ENCODE peak calls at places on chromosomes 2 and 18, in ten cellular contexts. B is kidney epithelial cell; Z is prostate gland; L is lung; H is fibroblast of pulmonary artery; C is CD8-positive, alpha-beta T cell; I is kidney; W is B cell; D is lower leg skin; T is thyroid gland. F is an unnamed sample.

GRCh38 chr2:217835931-217836881 is 166.6 kb downstream of the TNS1 start:
- DNase-seq in C (no peak), D (peak), B (no peak), Z (no peak), I (peak), T (no peak), L (no peak), H (peak), W (no peak), F (peak)

GRCh38 chr2:232309592-232309991 is 69.0 kb upstream of the ALPP start:
- DNase-seq in H (no peak), Z (no peak), D (no peak), I (no peak), L (no peak), W (no peak), T (no peak), C (no peak), B (no peak), F (no peak)

GRCh38 chr2:189254268-189254883 is 74.8 kb upstream of the COL5A2 start:
- DNase-seq in L (peak), D (peak), H (peak), B (no peak), Z (no peak), C (no peak), I (no peak), T (peak), W (no peak), F (peak)

GRCh38 chr2:2560374-2561015 is 229.4 kb upstream of the MYT1L start:
- DNase-seq in C (no peak), D (no peak), W (no peak), L (no peak), I (no peak), B (no peak), H (no peak), Z (no peak), T (peak), F (no peak)

GRCh38 chr2:17593841-17594482 is 53.5 kb downstream of the VSNL1 start:
- DNase-seq in W (no peak), Z (no peak), D (no peak), L (no peak), B (no peak), T (no peak), C (no peak), I (no peak), H (peak), F (peak)

GRCh38 chr18:21314721-21315120 is 72.7 kb downstream of the GREB1L start:
- DNase-seq in I (no peak), B (no peak), Z (no peak), H (no peak), T (no peak), C (no peak), D (no peak), W (no peak), L (no peak), F (no peak)

GRCh38 chr2:78408795-78409118 is 616.7 kb upstream of the REG3G start:
- DNase-seq in H (no peak), T (no peak), D (no peak), Z (no peak), B (no peak), I (peak), W (no peak), L (no peak), C (no peak), F (no peak)

GRCh38 chr2:40033781-40034180 is 254.7 kb upstream of the THUMPD2 start:
- DNase-seq in L (no peak), Z (no peak), W (no peak), B (no peak), I (no peak), T (no peak), H (peak), C (no peak), D (no peak), F (peak)

GRCh38 chr2:106147159-106147558 is 46.9 kb downstream of the UXS1 start:
- DNase-seq in H (peak), I (no peak), T (no peak), W (no peak), L (no peak), D (no peak), Z (no peak), B (peak), C (no peak), F (peak)

GRCh38 chr2:105644174-105644980 is 100.3 kb upstream of the NCK2 start:
- DNase-seq in L (no peak), B (no peak), H (no peak), D (no peak), T (no peak), Z (no peak), C (no peak), I (no peak), W (no peak), F (peak)

GRCh38 chr2:3282056-3282998 is 95.3 kb downstream of the EIPR1 start:
- DNase-seq in L (no peak), H (peak), C (no peak), B (peak), I (peak), Z (peak), D (no peak), W (no peak), T (peak), F (no peak)

GRCh38 chr2:29804671-29805070 is 116.7 kb downstream of the ALK start:
- DNase-seq in H (no peak), T (no peak), I (no peak), L (no peak), Z (no peak), B (no peak), C (no peak), D (no peak), W (no peak), F (no peak)
- TF ChIP-seq CTCF in H (no peak), T (no peak), I (no peak), L (no peak), Z (no peak), B (no peak), C (no peak), D (no peak), W (no peak), F (no peak)

DNA sequence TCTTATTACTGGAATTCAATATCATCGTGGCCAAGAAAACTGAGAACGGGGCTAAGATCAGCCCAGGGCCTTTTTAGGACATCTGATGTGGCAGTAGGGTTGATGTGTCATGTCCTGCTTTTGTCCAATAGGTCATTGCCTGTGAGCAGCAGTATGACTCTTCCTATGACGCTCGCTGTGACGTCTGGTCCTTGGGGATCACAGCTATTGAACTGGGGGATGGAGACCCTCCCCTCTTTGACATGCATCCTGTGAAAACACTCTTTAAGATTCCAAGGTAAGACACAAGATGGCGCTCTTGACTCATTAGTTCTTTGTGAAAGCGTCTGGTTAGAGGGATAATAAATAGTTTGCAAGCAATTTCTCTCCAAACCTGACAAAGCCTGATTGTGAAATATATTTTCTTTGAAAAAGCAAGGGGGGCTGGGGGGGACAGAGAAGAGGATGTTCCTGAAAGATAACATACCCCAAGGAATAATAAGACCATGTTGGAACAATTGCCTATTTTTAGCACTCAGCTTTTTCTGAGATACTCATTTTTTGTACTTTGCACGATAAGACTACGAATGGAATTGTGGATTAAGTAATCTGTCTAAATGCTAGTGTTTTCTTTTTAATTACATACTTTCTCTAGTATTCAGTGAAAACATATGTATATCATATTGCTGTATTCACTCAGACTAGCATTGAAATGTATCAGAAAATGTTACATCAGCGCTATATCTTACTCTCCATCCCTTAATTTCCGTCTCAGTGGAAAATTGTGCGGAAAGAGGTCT is 58.1 kb downstream of the MYO3B start:
- DNase-seq in B (no peak), H (peak), I (no peak), W (peak), T (no peak), D (no peak), Z (no peak), C (no peak), L (no peak), F (peak)
- TF ChIP-seq CTCF in B (peak), H (peak), I (no peak), W (no peak), T (peak), D (no peak), Z (peak), C (no peak), L (no peak), F (peak)

GRCh38 chr2:101698419-101699190 is 1.1 kb downstream of the MAP4K4 start:
- DNase-seq in W (no peak), T (no peak), L (no peak), C (peak), H (peak), Z (peak), D (no peak), B (no peak), I (no peak), F (peak)
- TF ChIP-seq CTCF in W (no peak), T (no peak), L (no peak), C (no peak), H (no peak), Z (peak), D (no peak), B (no peak), I (no peak), F (no peak)

GRCh38 chr18:62802523-62802922 is 87.2 kb downstream of the PHLPP1 start:
- DNase-seq in B (no peak), I (no peak), L (no peak), D (no peak), Z (no peak), T (no peak), C (no peak), W (no peak), H (peak), F (peak)
- TF ChIP-seq CTCF in B (no peak), I (peak), L (no peak), D (no peak), Z (peak), T (peak), C (no peak), W (no peak), H (peak), F (peak)

DNA sequence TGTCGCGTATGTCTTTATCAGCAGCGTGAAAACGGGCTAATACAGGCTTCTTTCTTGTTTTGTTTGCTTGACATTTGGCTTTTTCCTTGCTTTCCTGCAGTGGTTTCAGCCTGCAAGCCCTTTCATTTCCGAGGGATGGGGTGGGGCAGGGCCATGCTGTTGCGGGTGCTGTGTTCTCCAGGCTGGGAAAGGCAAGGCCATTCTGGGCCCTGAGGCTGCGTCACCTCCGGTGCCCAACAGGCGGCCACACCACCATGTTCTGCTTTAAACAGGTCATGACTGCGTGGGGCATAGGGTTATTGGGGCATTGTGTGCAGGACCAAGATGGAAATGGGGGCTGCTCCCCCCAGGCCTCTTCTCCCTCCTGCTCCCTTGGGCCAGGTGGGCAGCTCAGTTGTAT is 38.6 kb upstream of the PLB1 start:
- DNase-seq in H (no peak), I (no peak), D (no peak), B (no peak), L (no peak), W (no peak), C (no peak), T (no peak), Z (no peak), F (no peak)
- TF ChIP-seq CTCF in H (no peak), I (no peak), D (no peak), B (no peak), L (no peak), W (no peak), C (no peak), T (no peak), Z (no peak), F (no peak)